ENCODE peak calls at places on chromosome 1, in eight cellular contexts. G is testis; K is esophagus muscularis mucosa; S is body of pancreas; A is mammary epithelial cell; I is colonic mucosa; B is CD8-positive, alpha-beta T cell; M is HCT116. C is an unnamed sample.

GRCh38 chr1:59025201-59025600 is 241.4 kb upstream of the JUN start:
- DNase-seq in G (no peak), K (no peak), S (no peak), A (no peak), I (no peak), B (no peak), M (no peak), C (no peak)

GRCh38 chr1:227924168-227924837 is 23.4 kb downstream of the WNT9A start:
- DNase-seq in G (no peak), K (no peak), S (no peak), A (no peak), I (no peak), B (no peak), M (no peak), C (no peak)

GRCh38 chr1:92998829-92999228 is 37.6 kb upstream of the DIPK1A start:
- DNase-seq in G (no peak), K (peak), S (no peak), A (no peak), I (no peak), B (no peak), M (no peak), C (no peak)

GRCh38 chr1:83113686-83114085 is 885.2 kb downstream of the TTLL7 start:
- DNase-seq in G (no peak), K (no peak), S (no peak), A (no peak), I (no peak), B (no peak), M (no peak), C (no peak)

GRCh38 chr1:167860231-167860923 is 53.6 kb downstream of the ADCY10 start:
- DNase-seq in G (no peak), K (no peak), S (no peak), A (no peak), I (no peak), B (no peak), M (no peak), C (no peak)

GRCh38 chr1:35210306-35211112 is 17.6 kb upstream of the SFPQ start:
- DNase-seq in G (no peak), K (no peak), S (no peak), A (no peak), I (no peak), B (no peak), M (no peak), C (no peak)

GRCh38 chr1:24420547-24420946 is 4.9 kb downstream of the NIPAL3 start:
- DNase-seq in G (no peak), K (no peak), S (no peak), A (no peak), I (no peak), B (no peak), M (no peak), C (no peak)

GRCh38 chr1:1136547-1137230 is 20.8 kb upstream of the C1orf159 start:
- DNase-seq in G (no peak), K (no peak), S (no peak), A (no peak), I (peak), B (no peak), M (no peak), C (no peak)

GRCh38 chr1:91885331-91885715 is 628 bp downstream of the TGFBR3 start:
- DNase-seq in G (peak), K (no peak), S (peak), A (no peak), I (peak), B (peak), M (no peak), C (peak)

DNA sequence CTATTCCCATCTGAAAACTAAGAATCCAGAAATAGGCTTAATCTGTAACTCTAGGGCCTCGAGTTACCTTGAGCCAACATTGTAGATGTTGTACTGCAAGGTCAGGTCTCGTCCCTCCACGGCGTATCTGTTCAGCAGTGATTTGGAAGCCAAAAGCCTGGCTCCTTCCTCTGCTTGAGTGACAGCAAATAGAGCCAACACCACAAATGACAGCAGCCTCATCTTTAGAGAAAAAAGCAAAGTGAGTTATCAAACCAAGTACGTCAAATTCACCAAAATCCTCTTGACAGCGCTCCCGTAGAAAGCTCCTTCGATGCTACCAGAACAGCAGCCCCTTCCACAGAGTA is 832 bp downstream of the SSR2 start:
- DNase-seq in G (no peak), K (no peak), S (no peak), A (no peak), I (no peak), B (no peak), M (no peak), C (no peak)
- H3K27ac ChIP-seq in G (no peak), K (peak), S (no peak), A (peak), I (peak), B (peak), M (peak), C (no peak)

GRCh38 chr1:61131248-61131647 is 48.9 kb downstream of the NFIA start:
- DNase-seq in G (no peak), K (no peak), S (no peak), A (no peak), I (no peak), B (no peak), M (no peak), C (no peak)
- H3K27ac ChIP-seq in G (no peak), K (peak), S (no peak), A (no peak), I (peak), B (no peak), M (no peak), C (no peak)

GRCh38 chr1:27488523-27489138 is 1.3 kb downstream of the WASF2 start:
- DNase-seq in G (no peak), K (no peak), S (no peak), A (peak), I (peak), B (no peak), M (no peak), C (no peak)
- H3K27ac ChIP-seq in G (peak), K (peak), S (peak), A (peak), I (peak), B (peak), M (peak), C (peak)

GRCh38 chr1:43232482-43232881 is 37.3 kb upstream of the TMEM125 start:
- DNase-seq in G (no peak), K (peak), S (no peak), A (no peak), I (no peak), B (no peak), M (no peak), C (no peak)
- H3K27ac ChIP-seq in G (no peak), K (no peak), S (no peak), A (no peak), I (no peak), B (no peak), M (no peak), C (no peak)

DNA sequence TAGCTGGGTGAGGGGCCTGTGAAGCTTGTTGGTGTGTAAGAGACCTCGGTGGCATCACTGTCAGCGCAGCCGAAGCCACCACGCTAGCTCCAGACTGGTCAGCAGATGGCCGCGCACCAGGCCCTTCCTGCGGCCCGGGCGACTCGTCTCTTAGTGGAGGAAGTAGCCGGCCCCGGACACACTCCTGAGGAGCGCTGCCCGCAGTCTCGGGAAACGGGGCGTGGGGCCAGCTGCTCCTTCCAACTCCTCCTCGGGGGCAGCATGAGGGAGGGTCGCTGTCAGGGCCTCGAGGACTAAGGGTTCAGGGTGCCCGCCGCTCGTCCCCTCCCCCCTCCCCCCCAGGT is 20.4 kb downstream of the H3-3A start:
- DNase-seq in G (peak), K (no peak), S (peak), A (peak), I (no peak), B (no peak), M (no peak), C (peak)
- H3K27ac ChIP-seq in G (peak), K (peak), S (peak), A (no peak), I (peak), B (peak), M (peak), C (peak)

DNA sequence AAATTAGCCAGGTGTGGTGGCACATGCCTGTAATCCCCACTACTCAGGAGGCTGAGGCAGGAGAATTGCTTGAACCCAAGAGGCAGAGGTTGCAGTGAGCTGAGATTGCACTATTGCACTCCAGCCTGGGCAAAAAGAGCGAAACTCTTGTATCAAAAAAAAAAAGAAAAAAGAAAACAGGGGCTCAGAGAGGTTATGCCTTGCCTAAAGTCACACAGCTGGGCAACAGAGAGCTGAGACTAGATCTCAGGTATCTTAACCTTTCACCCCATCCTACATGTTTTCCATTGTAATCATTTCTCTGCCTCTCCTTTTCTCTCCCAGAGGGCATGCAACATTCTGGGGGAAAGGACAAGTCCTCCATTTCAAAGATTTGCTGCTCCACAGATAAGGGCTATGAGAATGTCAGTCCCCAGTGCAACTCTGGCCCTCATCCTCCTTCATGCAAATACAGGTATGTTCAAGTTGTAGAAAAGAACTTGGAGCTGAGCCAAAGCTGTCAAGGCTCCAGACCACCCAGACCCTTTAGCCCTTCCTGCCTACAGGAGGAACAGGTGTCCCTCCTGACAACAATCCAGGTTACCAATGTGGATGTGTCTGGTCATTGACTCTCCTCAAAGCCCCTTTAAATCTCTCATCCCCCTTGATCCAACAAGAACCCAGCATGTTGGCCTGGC is 6.9 kb downstream of the SLC9A1 start:
- DNase-seq in G (no peak), K (no peak), S (no peak), A (no peak), I (no peak), B (no peak), M (no peak), C (no peak)
- H3K27ac ChIP-seq in G (no peak), K (no peak), S (no peak), A (no peak), I (no peak), B (no peak), M (no peak), C (no peak)

GRCh38 chr1:209899948-209900347 is 38.1 kb upstream of the SYT14 start:
- DNase-seq in G (peak), K (no peak), S (no peak), A (no peak), I (peak), B (no peak), M (peak), C (no peak)

GRCh38 chr1:209893751-209894150 is 44.3 kb upstream of the SYT14 start:
- DNase-seq in G (no peak), K (peak), S (no peak), A (no peak), I (no peak), B (no peak), M (no peak), C (no peak)

GRCh38 chr1:209896346-209896745 is 41.7 kb upstream of the SYT14 start:
- DNase-seq in G (no peak), K (no peak), S (no peak), A (peak), I (no peak), B (no peak), M (no peak), C (no peak)

GRCh38 chr1:209890606-209891330 is 47.2 kb upstream of the SYT14 start:
- DNase-seq in G (no peak), K (peak), S (no peak), A (peak), I (no peak), B (no peak), M (no peak), C (no peak)

GRCh38 chr1:209895709-209896108 is 42.3 kb upstream of the SYT14 start:
- DNase-seq in G (no peak), K (no peak), S (no peak), A (peak), I (no peak), B (no peak), M (no peak), C (no peak)
- H3K27ac ChIP-seq in G (no peak), K (no peak), S (no peak), A (peak), I (no peak), B (no peak), M (no peak), C (no peak)

GRCh38 chr1:21904725-21905520 is 32.2 kb downstream of the HSPG2 start:
- DNase-seq in G (no peak), K (no peak), S (peak), A (peak), I (peak), B (no peak), M (peak), C (peak)
- H3K27ac ChIP-seq in G (no peak), K (peak), S (peak), A (peak), I (peak), B (no peak), M (no peak), C (peak)

DNA sequence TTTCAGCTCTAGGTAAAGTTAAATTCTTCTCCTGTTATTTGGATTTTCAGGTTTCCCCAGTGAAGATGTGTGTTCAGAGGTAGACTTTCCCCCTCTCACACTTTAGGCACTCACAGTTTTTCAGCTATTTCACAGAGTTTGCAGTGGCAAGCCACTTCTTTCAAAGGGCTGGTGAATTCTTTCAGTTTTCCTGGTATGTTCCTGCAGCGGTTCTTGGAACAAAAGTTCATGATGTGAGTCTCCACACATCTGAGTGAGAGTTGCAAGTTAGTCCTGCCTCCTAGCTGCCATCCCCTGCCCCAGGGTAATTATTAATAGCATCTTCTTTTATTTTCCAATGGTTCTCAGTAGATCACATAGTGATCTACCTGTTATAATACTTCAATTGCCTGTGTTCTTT is 27.3 kb upstream of the CD84 start:
- DNase-seq in G (no peak), K (no peak), S (no peak), A (no peak), I (no peak), B (no peak), M (no peak), C (no peak)
- H3K27ac ChIP-seq in G (no peak), K (no peak), S (no peak), A (no peak), I (no peak), B (no peak), M (no peak), C (no peak)